ENCODE peak calls at places on chromosomes 6 and 20, in four cellular contexts. B is A549, W is coronary artery, J is GM23338. O is an unnamed sample.

GRCh38 chr20:43727980-43728590 is 1.3 kb upstream of the GTSF1L start:
- DNase-seq in B (no peak), W (no peak), J (no peak), O (no peak)

GRCh38 chr6:13725570-13725969 is 13.9 kb upstream of the RANBP9 start:
- DNase-seq in B (no peak), W (no peak), J (no peak), O (no peak)

GRCh38 chr6:129577691-129578090 is 132.3 kb downstream of the ARHGAP18 start:
- DNase-seq in B (no peak), W (no peak), J (no peak), O (no peak)

GRCh38 chr20:10922941-10923340 is 249.1 kb upstream of the JAG1 start:
- DNase-seq in B (no peak), W (no peak), J (no peak), O (no peak)

GRCh38 chr20:64268180-64268579 is 12.6 kb downstream of the PCMTD2 start:
- DNase-seq in B (no peak), W (no peak), J (peak), O (no peak)

GRCh38 chr20:53150532-53150931 is 178.4 kb downstream of the TSHZ2 start:
- DNase-seq in B (no peak), W (no peak), J (no peak), O (no peak)

GRCh38 chr6:92072387-92072786 is 1347.0 kb downstream of the EPHA7 start:
- DNase-seq in B (no peak), W (no peak), J (no peak), O (no peak)

GRCh38 chr6:31416394-31417014 is 13.1 kb downstream of the MICA start:
- DNase-seq in B (no peak), W (no peak), J (no peak), O (no peak)

GRCh38 chr6:18997375-18997826 is 610.3 kb downstream of the RNF144B start:
- DNase-seq in B (peak), W (no peak), J (peak), O (no peak)

GRCh38 chr6:109705258-109705657 is 14.2 kb downstream of the FIG4 start:
- DNase-seq in B (peak), W (no peak), J (peak), O (no peak)

GRCh38 chr6:47733879-47734558 is 35.6 kb downstream of the ADGRF4 start:
- DNase-seq in B (no peak), W (no peak), J (peak), O (no peak)

GRCh38 chr6:30556006-30556713 is at the start of gene GNL1:
- DNase-seq in B (peak), W (peak), J (peak), O (peak)

GRCh38 chr6:109820706-109821350 is 129.7 kb downstream of the FIG4 start:
- DNase-seq in B (no peak), W (no peak), J (no peak), O (no peak)

GRCh38 chr20:9518776-9519175 is 4.4 kb downstream of the LAMP5 start:
- DNase-seq in B (no peak), W (no peak), J (peak), O (no peak)

GRCh38 chr6:34195726-34196115 is 41.0 kb upstream of the HMGA1 start:
- DNase-seq in B (no peak), W (no peak), J (no peak), O (peak)

GRCh38 chr20:6480328-6481030 is 287.0 kb upstream of the BMP2 start:
- DNase-seq in B (no peak), W (no peak), J (no peak), O (no peak)

GRCh38 chr6:144064831-144065668 is 30.3 kb downstream of the SF3B5 start:
- DNase-seq in B (no peak), W (no peak), J (peak), O (no peak)

GRCh38 chr20:62494537-62494936 is 18.7 kb upstream of the GATA5 start:
- DNase-seq in B (no peak), W (no peak), J (no peak), O (no peak)

GRCh38 chr20:2879148-2879547 is 5.9 kb downstream of the PTPRA start:
- DNase-seq in B (no peak), W (no peak), J (no peak), O (no peak)

GRCh38 chr6:70636589-70636988 is 31.1 kb upstream of the SMAP1 start:
- DNase-seq in B (no peak), W (no peak), J (peak), O (no peak)

GRCh38 chr6:8705435-8706020 is 270.2 kb upstream of the SLC35B3 start:
- DNase-seq in B (no peak), W (no peak), J (no peak), O (no peak)

GRCh38 chr20:22585786-22586493 is 1.6 kb upstream of the FOXA2 start:
- DNase-seq in B (peak), W (no peak), J (no peak), O (no peak)

GRCh38 chr20:63457737-63458136 is 14.7 kb downstream of the KCNQ2 start:
- DNase-seq in B (peak), W (no peak), J (no peak), O (no peak)

GRCh38 chr20:58816957-58817651 is 33.6 kb downstream of the GNAS-AS1 start:
- DNase-seq in B (no peak), W (no peak), J (no peak), O (no peak)

GRCh38 chr6:137016366-137016765 is 28.4 kb downstream of the IL20RA start:
- DNase-seq in B (no peak), W (no peak), J (no peak), O (no peak)

GRCh38 chr20:14142171-14142570 is 146.9 kb downstream of the MACROD2 start:
- DNase-seq in B (peak), W (no peak), J (peak), O (no peak)

GRCh38 chr20:24153101-24154040 is 164.8 kb upstream of the GGTLC1 start:
- DNase-seq in B (no peak), W (no peak), J (no peak), O (no peak)

GRCh38 chr6:74574794-74575193 is 631.1 kb downstream of the COL12A1 start:
- DNase-seq in B (no peak), W (no peak), J (peak), O (no peak)

GRCh38 chr6:49453221-49453620 is 9.8 kb downstream of the MMUT start:
- DNase-seq in B (no peak), W (no peak), J (peak), O (no peak)

GRCh38 chr20:1370548-1371110 is 22.2 kb downstream of the FKBP1A start:
- DNase-seq in B (no peak), W (no peak), J (no peak), O (no peak)

GRCh38 chr6:135851442-135852271 is at the start of gene PDE7B:
- DNase-seq in B (peak), W (peak), J (peak), O (no peak)

GRCh38 chr6:6515691-6516607 is 72.6 kb upstream of the LY86 start:
- DNase-seq in B (no peak), W (no peak), J (no peak), O (no peak)

DNA sequence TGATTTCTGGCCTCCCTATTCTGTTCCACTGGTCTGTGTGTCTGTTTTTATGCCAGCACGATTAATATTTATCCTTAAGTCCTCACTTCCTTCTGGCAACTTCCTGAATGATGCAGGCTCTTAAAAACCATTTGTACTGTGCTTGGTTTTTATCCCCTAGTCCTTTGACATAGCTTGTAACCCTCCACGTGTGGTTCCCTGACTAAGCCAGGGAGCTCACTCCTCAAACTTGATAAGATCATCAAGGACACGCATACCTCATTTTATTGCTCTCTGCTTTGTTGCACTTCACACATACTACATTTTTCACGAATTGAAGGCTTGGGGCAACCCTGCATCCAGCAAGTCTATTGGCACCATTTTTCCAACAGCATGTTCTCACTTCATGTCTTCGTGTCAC is 166.4 kb upstream of the UST start:
- DNase-seq in B (no peak), W (no peak), J (no peak), O (no peak)
- TF ChIP-seq CTCF in B (no peak), W (no peak), J (no peak), O (no peak)

DNA sequence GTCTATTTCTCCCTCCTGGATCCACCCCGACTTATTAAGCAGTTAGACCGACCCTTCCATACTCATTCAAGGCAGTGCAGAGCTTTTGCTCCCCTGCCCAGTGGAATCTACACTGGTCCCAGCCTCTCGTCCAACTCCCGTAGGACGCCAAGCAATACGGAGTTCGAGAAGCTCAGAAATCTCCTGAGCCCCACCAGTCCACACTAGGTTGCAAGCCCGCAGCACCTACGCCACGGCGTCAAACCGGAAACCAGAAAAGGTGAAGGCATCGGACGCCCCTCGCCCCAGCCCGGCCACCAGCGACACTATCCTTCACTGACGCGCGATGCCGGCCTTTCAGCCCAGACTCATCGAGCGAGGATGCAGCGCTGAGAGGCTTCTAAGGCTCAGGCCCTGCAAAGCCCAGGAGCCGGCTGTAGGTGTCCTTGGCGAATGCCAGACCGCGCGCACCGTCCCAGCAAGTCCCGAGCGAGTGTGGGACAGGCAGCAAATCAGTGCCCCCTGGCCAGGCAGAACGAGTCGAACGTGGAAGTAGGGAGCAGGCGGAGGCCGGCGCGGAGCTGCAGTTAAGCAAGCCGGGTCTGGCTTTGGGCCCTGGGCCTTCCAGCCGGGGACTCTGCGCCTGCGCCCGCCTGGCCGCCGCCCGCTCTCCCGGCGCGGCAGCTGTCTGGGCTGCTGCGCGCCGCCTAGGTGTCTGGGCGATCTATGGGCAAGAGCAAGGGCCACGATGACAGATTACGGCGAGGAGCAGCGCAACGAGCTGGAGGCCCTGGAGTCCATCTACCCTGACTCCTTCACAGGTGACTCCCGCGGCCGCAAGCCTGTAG is at the start of gene RWDD1:
- DNase-seq in B (peak), W (peak), J (peak), O (peak)
- TF ChIP-seq CTCF in B (no peak), W (no peak), J (no peak), O (peak)

GRCh38 chr20:36794116-36794474 is 20.5 kb upstream of the DSN1 start:
- DNase-seq in B (no peak), W (no peak), J (no peak), O (no peak)

GRCh38 chr20:36793294-36794115 is 19.9 kb upstream of the DSN1 start:
- DNase-seq in B (no peak), W (no peak), J (no peak), O (no peak)

GRCh38 chr20:36791862-36792261 is 18.3 kb upstream of the DSN1 start:
- DNase-seq in B (no peak), W (no peak), J (no peak), O (no peak)

GRCh38 chr20:36795691-36796090 is 22.1 kb upstream of the DSN1 start:
- DNase-seq in B (no peak), W (no peak), J (no peak), O (no peak)

DNA sequence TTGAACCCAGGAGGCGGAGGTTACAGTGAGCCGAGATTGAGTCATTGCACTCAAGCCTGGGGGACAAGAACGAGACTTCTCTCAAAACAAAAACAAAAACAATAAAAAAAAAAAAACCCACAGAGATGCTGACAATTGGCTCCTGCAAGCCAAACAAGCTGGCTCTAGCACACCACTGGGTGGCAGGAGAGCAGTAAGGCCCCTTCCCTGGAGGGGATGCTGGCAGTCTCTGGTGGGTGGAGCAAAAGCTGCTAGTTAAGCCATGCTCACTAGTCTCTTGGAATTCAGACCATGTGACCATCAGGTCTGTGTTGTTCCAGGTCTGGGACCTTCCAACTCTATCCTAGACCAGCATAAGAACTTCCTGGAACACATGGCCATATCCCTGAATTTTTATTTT is 18.9 kb upstream of the DSN1 start:
- DNase-seq in B (peak), W (no peak), J (peak), O (no peak)
- TF ChIP-seq CTCF in B (peak), W (no peak), J (peak), O (peak)

DNA sequence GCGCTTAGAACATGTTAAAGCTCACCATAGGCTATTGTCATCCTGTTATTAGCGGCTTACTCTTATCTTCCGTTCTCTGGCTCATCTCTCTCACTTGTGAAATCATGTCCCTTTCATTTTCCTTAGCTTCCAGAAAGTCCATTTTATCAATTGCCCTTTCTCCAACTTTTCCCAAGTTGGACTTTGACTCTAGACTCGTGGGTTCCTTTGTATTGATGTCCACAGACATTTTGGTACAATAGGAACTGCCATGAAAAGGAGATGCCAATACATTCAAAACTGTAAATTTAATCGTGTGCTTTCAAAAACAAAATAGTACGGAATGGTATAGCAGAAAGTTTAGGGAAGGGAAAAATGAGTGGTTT is 10.4 kb upstream of the HIVEP1 start:
- DNase-seq in B (no peak), W (no peak), J (no peak), O (no peak)
- TF ChIP-seq CTCF in B (no peak), W (no peak), J (no peak), O (no peak)

DNA sequence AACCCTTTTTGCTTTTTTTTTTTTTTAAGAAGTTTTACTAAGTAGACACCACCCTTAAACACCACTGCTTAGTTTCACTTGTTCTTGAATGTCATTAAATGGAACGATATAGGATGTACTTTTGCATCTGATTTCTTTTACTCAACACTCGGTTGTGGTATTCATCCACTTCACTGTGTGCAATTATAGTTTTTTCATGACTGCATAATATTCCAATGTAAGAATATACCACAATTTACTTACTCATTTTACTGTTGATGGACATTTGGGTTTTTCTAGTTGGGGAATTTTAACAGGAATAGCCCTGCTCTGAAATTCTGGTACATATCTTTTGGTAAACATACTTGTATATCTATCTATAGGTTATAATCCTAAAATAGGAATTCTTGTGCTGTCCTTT is 29.9 kb downstream of the RTN4IP1 start:
- DNase-seq in B (no peak), W (no peak), J (no peak), O (no peak)
- TF ChIP-seq CTCF in B (no peak), W (no peak), J (no peak), O (no peak)